ENCODE peak calls at places on chromosomes 13 and 19, in nine cellular contexts. One of them, this sample, is unnamed.

GRCh38 chr19:37872383-37872782 is 34.0 kb downstream of the WDR87 start:
- DNase-seq in coronary artery: no peak
- DNase-seq in H1: no peak
- DNase-seq in CD8-positive, alpha-beta T cell: no peak
- DNase-seq in MM.1S: no peak
- DNase-seq in HFFc6: no peak
- DNase-seq in mammary epithelial cell: no peak
- DNase-seq in psoas muscle: no peak
- DNase-seq in transverse colon: no peak
- DNase-seq in this sample: no peak

GRCh38 chr19:9622531-9622930 is 1.5 kb upstream of the ZNF561 start:
- DNase-seq in HFFc6: no peak
- DNase-seq in H1: no peak
- DNase-seq in transverse colon: no peak
- DNase-seq in mammary epithelial cell: peak; percentile 76
- DNase-seq in CD8-positive, alpha-beta T cell: no peak
- DNase-seq in psoas muscle: no peak
- DNase-seq in coronary artery: no peak
- DNase-seq in MM.1S: no peak
- DNase-seq in this sample: no peak

GRCh38 chr19:42179501-42179817 is 38.0 kb downstream of the DEDD2 start:
- DNase-seq in MM.1S: no peak
- DNase-seq in HFFc6: no peak
- DNase-seq in mammary epithelial cell: no peak
- DNase-seq in CD8-positive, alpha-beta T cell: no peak
- DNase-seq in transverse colon: no peak
- DNase-seq in coronary artery: no peak
- DNase-seq in H1: no peak
- DNase-seq in psoas muscle: no peak
- DNase-seq in this sample: no peak

GRCh38 chr19:1521636-1522035 is 2.2 kb upstream of the PLK5 start:
- DNase-seq in H1: no peak
- DNase-seq in HFFc6: no peak
- DNase-seq in MM.1S: no peak
- DNase-seq in transverse colon: no peak
- DNase-seq in psoas muscle: no peak
- DNase-seq in CD8-positive, alpha-beta T cell: no peak
- DNase-seq in coronary artery: no peak
- DNase-seq in mammary epithelial cell: no peak
- DNase-seq in this sample: no peak

GRCh38 chr19:15776991-15777787 is 10.3 kb upstream of the OR10H5 start:
- DNase-seq in coronary artery: no peak
- DNase-seq in psoas muscle: no peak
- DNase-seq in MM.1S: no peak
- DNase-seq in mammary epithelial cell: no peak
- DNase-seq in HFFc6: no peak
- DNase-seq in transverse colon: no peak
- DNase-seq in H1: no peak
- DNase-seq in CD8-positive, alpha-beta T cell: no peak
- DNase-seq in this sample: no peak

GRCh38 chr13:73989244-73989843 is 144.9 kb downstream of the KLF12 start:
- DNase-seq in mammary epithelial cell: no peak
- DNase-seq in psoas muscle: no peak
- DNase-seq in CD8-positive, alpha-beta T cell: no peak
- DNase-seq in H1: no peak
- DNase-seq in transverse colon: no peak
- DNase-seq in coronary artery: no peak
- DNase-seq in HFFc6: no peak
- DNase-seq in MM.1S: no peak
- DNase-seq in this sample: no peak

GRCh38 chr19:7152568-7152967 is 83.1 kb downstream of the ZNF557 start:
- DNase-seq in MM.1S: no peak
- DNase-seq in transverse colon: no peak
- DNase-seq in CD8-positive, alpha-beta T cell: no peak
- DNase-seq in psoas muscle: no peak
- DNase-seq in coronary artery: no peak
- DNase-seq in mammary epithelial cell: peak; percentile 8
- DNase-seq in H1: no peak
- DNase-seq in HFFc6: no peak
- DNase-seq in this sample: no peak

GRCh38 chr19:41265376-41266153 is 1.4 kb downstream of the HNRNPUL1 start:
- DNase-seq in MM.1S: peak; percentile 10
- DNase-seq in coronary artery: no peak
- DNase-seq in CD8-positive, alpha-beta T cell: no peak
- DNase-seq in mammary epithelial cell: peak; percentile 16
- DNase-seq in psoas muscle: no peak
- DNase-seq in H1: no peak
- DNase-seq in HFFc6: no peak
- DNase-seq in transverse colon: peak; percentile 24
- DNase-seq in this sample: no peak

GRCh38 chr19:50839712-50840655 is 6.6 kb upstream of the KLK15 start:
- DNase-seq in coronary artery: no peak
- DNase-seq in transverse colon: no peak
- DNase-seq in mammary epithelial cell: no peak
- DNase-seq in psoas muscle: no peak
- DNase-seq in CD8-positive, alpha-beta T cell: no peak
- DNase-seq in HFFc6: no peak
- DNase-seq in MM.1S: no peak
- DNase-seq in H1: no peak
- DNase-seq in this sample: no peak

GRCh38 chr19:50837300-50837699 is 3.9 kb upstream of the KLK15 start:
- DNase-seq in mammary epithelial cell: peak; percentile 18
- DNase-seq in psoas muscle: no peak
- DNase-seq in MM.1S: no peak
- DNase-seq in CD8-positive, alpha-beta T cell: no peak
- DNase-seq in H1: no peak
- DNase-seq in coronary artery: no peak
- DNase-seq in HFFc6: no peak
- DNase-seq in transverse colon: peak; percentile 49
- DNase-seq in this sample: no peak

GRCh38 chr19:50835785-50836542 is 2.6 kb upstream of the KLK15 start:
- DNase-seq in MM.1S: peak; percentile 32
- DNase-seq in psoas muscle: peak; percentile 61
- DNase-seq in H1: no peak
- DNase-seq in HFFc6: peak; percentile 26
- DNase-seq in transverse colon: peak; percentile 89
- DNase-seq in CD8-positive, alpha-beta T cell: peak; percentile 40
- DNase-seq in coronary artery: no peak
- DNase-seq in mammary epithelial cell: peak; percentile 67
- DNase-seq in this sample: no peak

GRCh38 chr19:50836543-50837195 is 3.3 kb upstream of the KLK15 start:
- DNase-seq in transverse colon: peak; percentile 17
- DNase-seq in coronary artery: no peak
- DNase-seq in psoas muscle: no peak
- DNase-seq in CD8-positive, alpha-beta T cell: no peak
- DNase-seq in H1: no peak
- DNase-seq in mammary epithelial cell: no peak
- DNase-seq in MM.1S: no peak
- DNase-seq in HFFc6: no peak
- DNase-seq in this sample: no peak

DNA sequence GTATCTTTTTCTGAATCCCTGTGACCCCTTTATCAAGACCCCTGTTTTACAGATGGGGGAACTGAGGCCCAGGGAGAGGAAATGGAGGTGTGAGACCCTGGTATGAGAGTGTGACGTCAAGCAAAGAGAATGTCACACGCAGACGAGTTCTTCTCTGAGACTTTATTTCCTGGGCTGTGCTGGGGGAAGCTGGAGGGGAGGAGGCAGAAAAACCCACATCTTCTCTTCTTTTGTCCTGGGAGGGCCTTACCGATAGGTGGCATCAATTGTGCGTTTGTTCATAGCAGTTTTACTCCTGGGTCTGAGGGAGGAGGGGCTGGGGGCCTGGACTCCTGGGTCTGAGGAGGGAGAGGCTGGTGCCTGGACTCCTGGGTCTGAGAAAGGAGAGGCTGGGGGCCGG is 4.9 kb upstream of the KLK15 start:
- DNase-seq in mammary epithelial cell: no peak
- DNase-seq in CD8-positive, alpha-beta T cell: no peak
- DNase-seq in H1: no peak
- DNase-seq in MM.1S: no peak
- DNase-seq in coronary artery: no peak
- DNase-seq in psoas muscle: no peak
- DNase-seq in transverse colon: no peak
- DNase-seq in HFFc6: no peak
- DNase-seq in this sample: no peak
- TF ChIP-seq CTCF in mammary epithelial cell: no peak
- TF ChIP-seq CTCF in CD8-positive, alpha-beta T cell: no peak
- TF ChIP-seq CTCF in H1: peak; percentile 32
- TF ChIP-seq CTCF in MM.1S: peak; percentile 14
- TF ChIP-seq CTCF in coronary artery: no peak
- TF ChIP-seq CTCF in psoas muscle: no peak
- TF ChIP-seq CTCF in transverse colon: no peak
- TF ChIP-seq CTCF in HFFc6: no peak
- TF ChIP-seq CTCF in this sample: peak; percentile 11

DNA sequence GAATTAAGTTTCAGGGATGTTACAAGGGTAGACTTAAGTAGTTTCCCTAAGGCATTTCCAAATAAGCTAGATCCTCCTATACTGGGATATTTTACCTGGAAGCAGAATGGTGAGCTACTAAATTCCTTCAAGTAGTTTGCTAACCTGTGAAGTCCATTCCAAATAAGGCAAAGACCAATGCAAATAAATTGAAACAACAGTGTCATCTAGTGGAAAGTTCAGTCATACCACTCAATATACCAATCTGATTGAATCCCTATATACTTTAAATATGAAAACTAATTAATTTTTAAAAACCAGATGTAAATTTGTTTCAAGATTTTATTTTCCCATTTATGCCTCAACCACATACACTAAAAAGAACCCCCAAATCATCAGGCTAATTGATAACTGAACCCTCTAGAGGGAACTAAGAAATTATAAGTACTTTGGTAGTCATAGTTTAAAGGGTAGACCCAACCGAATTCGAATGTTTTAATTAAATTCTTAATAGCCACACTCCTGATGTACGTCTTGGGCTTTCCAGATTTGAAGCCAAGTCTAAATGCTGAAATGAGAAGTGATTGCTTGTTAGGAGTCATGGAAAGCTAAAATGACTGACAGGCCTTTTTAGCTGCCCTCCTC is 223.7 kb downstream of the TBC1D4 start:
- DNase-seq in psoas muscle: no peak
- DNase-seq in HFFc6: peak; percentile 33
- DNase-seq in H1: no peak
- DNase-seq in MM.1S: peak; percentile 32
- DNase-seq in coronary artery: no peak
- DNase-seq in CD8-positive, alpha-beta T cell: no peak
- DNase-seq in transverse colon: no peak
- DNase-seq in mammary epithelial cell: peak; percentile 50
- DNase-seq in this sample: no peak
- TF ChIP-seq CTCF in psoas muscle: peak; percentile 57
- TF ChIP-seq CTCF in HFFc6: peak; percentile 87
- TF ChIP-seq CTCF in H1: peak; percentile 45
- TF ChIP-seq CTCF in MM.1S: peak; percentile 41
- TF ChIP-seq CTCF in coronary artery: peak; percentile 45
- TF ChIP-seq CTCF in CD8-positive, alpha-beta T cell: peak; percentile 65
- TF ChIP-seq CTCF in transverse colon: peak; percentile 26
- TF ChIP-seq CTCF in mammary epithelial cell: peak; percentile 78
- TF ChIP-seq CTCF in this sample: peak; percentile 56

GRCh38 chr19:10653732-10654609 is at the start of gene ILF3:
- DNase-seq in H1: peak; percentile 100
- DNase-seq in HFFc6: peak; percentile 100
- DNase-seq in mammary epithelial cell: peak; percentile 100
- DNase-seq in transverse colon: peak; percentile 100
- DNase-seq in psoas muscle: peak; percentile 100
- DNase-seq in MM.1S: peak; percentile 100
- DNase-seq in CD8-positive, alpha-beta T cell: peak; percentile 100
- DNase-seq in coronary artery: peak; percentile 100
- DNase-seq in this sample: peak; percentile 100

GRCh38 chr19:10651821-10652220 is 2.3 kb upstream of the ILF3 start:
- DNase-seq in MM.1S: peak; percentile 87
- DNase-seq in mammary epithelial cell: no peak
- DNase-seq in psoas muscle: no peak
- DNase-seq in HFFc6: no peak
- DNase-seq in coronary artery: no peak
- DNase-seq in transverse colon: no peak
- DNase-seq in H1: no peak
- DNase-seq in CD8-positive, alpha-beta T cell: no peak
- DNase-seq in this sample: no peak

GRCh38 chr19:10655457-10656312 is 1.5 kb downstream of the ILF3 start:
- DNase-seq in HFFc6: peak; percentile 42
- DNase-seq in mammary epithelial cell: peak; percentile 40
- DNase-seq in H1: no peak
- DNase-seq in psoas muscle: no peak
- DNase-seq in coronary artery: no peak
- DNase-seq in MM.1S: no peak
- DNase-seq in CD8-positive, alpha-beta T cell: no peak
- DNase-seq in transverse colon: peak; percentile 18
- DNase-seq in this sample: no peak

GRCh38 chr19:10654610-10655456 is 687 bp downstream of the ILF3 start:
- DNase-seq in psoas muscle: no peak
- DNase-seq in CD8-positive, alpha-beta T cell: peak; percentile 51
- DNase-seq in MM.1S: peak; percentile 40
- DNase-seq in H1: peak; percentile 72
- DNase-seq in mammary epithelial cell: no peak
- DNase-seq in transverse colon: peak; percentile 52
- DNase-seq in HFFc6: no peak
- DNase-seq in coronary artery: peak; percentile 83
- DNase-seq in this sample: no peak

DNA sequence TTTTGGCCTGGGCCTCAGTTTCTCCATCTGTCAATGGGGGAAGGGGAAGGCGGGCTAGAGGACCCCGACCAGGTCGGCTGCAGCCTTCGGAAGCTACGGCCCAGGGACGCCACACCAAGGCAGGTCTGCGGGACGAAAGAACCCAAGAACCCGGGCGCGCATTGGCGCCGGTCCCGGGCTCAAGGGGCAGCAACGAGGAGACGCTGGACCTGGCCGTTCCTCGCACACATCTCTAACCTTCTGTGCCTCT is 739 bp upstream of the ILF3 start:
- DNase-seq in psoas muscle: no peak
- DNase-seq in HFFc6: no peak
- DNase-seq in coronary artery: no peak
- DNase-seq in transverse colon: no peak
- DNase-seq in H1: no peak
- DNase-seq in CD8-positive, alpha-beta T cell: no peak
- DNase-seq in MM.1S: no peak
- DNase-seq in mammary epithelial cell: no peak
- DNase-seq in this sample: no peak
- TF ChIP-seq CTCF in psoas muscle: no peak
- TF ChIP-seq CTCF in HFFc6: no peak
- TF ChIP-seq CTCF in coronary artery: no peak
- TF ChIP-seq CTCF in transverse colon: peak; percentile 10
- TF ChIP-seq CTCF in H1: no peak
- TF ChIP-seq CTCF in CD8-positive, alpha-beta T cell: no peak
- TF ChIP-seq CTCF in MM.1S: no peak
- TF ChIP-seq CTCF in mammary epithelial cell: no peak
- TF ChIP-seq CTCF in this sample: peak; percentile 3

GRCh38 chr13:113083402-113084061 is 22.1 kb upstream of the F7 start:
- DNase-seq in psoas muscle: peak; percentile 65
- DNase-seq in CD8-positive, alpha-beta T cell: no peak
- DNase-seq in H1: no peak
- DNase-seq in MM.1S: no peak
- DNase-seq in coronary artery: no peak
- DNase-seq in mammary epithelial cell: no peak
- DNase-seq in transverse colon: peak; percentile 41
- DNase-seq in HFFc6: no peak
- DNase-seq in this sample: no peak

GRCh38 chr13:113084943-113085540 is 20.5 kb upstream of the F7 start:
- DNase-seq in mammary epithelial cell: no peak
- DNase-seq in MM.1S: no peak
- DNase-seq in psoas muscle: peak; percentile 7
- DNase-seq in H1: no peak
- DNase-seq in HFFc6: no peak
- DNase-seq in transverse colon: no peak
- DNase-seq in coronary artery: no peak
- DNase-seq in CD8-positive, alpha-beta T cell: no peak
- DNase-seq in this sample: no peak

GRCh38 chr13:113083022-113083373 is 22.6 kb upstream of the F7 start:
- DNase-seq in psoas muscle: no peak
- DNase-seq in transverse colon: no peak
- DNase-seq in coronary artery: no peak
- DNase-seq in HFFc6: no peak
- DNase-seq in CD8-positive, alpha-beta T cell: no peak
- DNase-seq in mammary epithelial cell: no peak
- DNase-seq in MM.1S: no peak
- DNase-seq in H1: no peak
- DNase-seq in this sample: no peak

GRCh38 chr13:113086031-113086750 is 19.4 kb upstream of the F7 start:
- DNase-seq in MM.1S: no peak
- DNase-seq in CD8-positive, alpha-beta T cell: no peak
- DNase-seq in mammary epithelial cell: no peak
- DNase-seq in transverse colon: no peak
- DNase-seq in psoas muscle: peak; percentile 6
- DNase-seq in HFFc6: no peak
- DNase-seq in H1: no peak
- DNase-seq in coronary artery: no peak
- DNase-seq in this sample: no peak

DNA sequence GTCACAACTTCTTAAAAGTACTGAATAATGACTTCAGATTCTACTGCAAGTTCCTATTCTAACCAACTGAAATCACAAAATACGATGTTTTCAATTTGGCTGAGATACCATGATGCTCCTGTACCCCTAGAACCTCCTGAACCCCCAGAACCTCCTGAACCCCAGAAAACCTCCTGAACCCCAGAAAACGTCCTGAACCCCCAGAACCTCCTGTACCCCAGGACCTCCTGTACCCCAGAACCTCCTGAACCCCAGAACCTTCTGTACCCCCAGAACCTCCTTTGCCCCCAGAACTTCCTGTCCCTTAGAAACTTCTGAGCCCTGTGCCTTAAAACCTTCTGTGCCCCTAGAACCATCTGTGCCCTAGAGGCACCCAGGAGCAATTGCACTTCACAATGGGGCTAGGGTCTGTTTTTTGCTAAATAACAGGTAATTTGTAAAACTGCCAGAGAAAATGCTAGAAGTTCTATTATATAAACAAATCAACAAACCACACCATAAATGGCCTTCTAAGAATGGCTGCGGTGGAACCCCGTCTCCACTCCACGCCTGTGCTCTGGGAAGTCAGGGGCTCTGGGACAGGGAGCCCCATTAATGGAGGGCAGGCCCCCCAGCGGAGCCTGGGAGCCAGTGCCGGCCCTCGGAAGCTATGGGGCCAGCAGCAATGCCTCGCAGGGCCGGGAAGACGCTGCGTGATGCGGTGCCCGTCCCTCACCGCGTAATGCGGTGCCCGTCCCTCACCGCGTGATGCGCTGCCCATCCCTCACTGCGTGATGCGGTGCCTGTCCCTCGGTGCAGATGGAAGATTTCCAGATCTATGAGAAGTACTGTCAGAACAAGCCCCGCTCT is 21.3 kb upstream of the F7 start:
- DNase-seq in MM.1S: no peak
- DNase-seq in coronary artery: no peak
- DNase-seq in H1: no peak
- DNase-seq in transverse colon: no peak
- DNase-seq in mammary epithelial cell: no peak
- DNase-seq in psoas muscle: no peak
- DNase-seq in HFFc6: no peak
- DNase-seq in CD8-positive, alpha-beta T cell: no peak
- DNase-seq in this sample: no peak
- TF ChIP-seq CTCF in MM.1S: no peak
- TF ChIP-seq CTCF in coronary artery: no peak
- TF ChIP-seq CTCF in H1: peak; percentile 5
- TF ChIP-seq CTCF in transverse colon: no peak
- TF ChIP-seq CTCF in mammary epithelial cell: no peak
- TF ChIP-seq CTCF in psoas muscle: no peak
- TF ChIP-seq CTCF in HFFc6: peak; percentile 19
- TF ChIP-seq CTCF in CD8-positive, alpha-beta T cell: no peak
- TF ChIP-seq CTCF in this sample: no peak

This sample was measured in AG09309.